ENCODE peak calls at places on chromosomes 1 and 21, in seven cellular contexts. Q is stimulated activated CD8-positive, alpha-beta memory T cell treated with anti-CD3 and anti-CD28 coated beads, Interleukin-4, amount 100 ng/mL, for 4 hours; W is stimulated activated CD4-positive, alpha-beta T cell treated with anti-CD3 and anti-CD28 coated beads, TNF-alpha, amount 100 ng/mL, for 4 hours; P is astrocyte of the cerebellum; D is GM06990; O is occipital lobe; A is posterior cingulate gyrus. J is an unnamed sample.

GRCh38 chr1:223713546-223714420 is 1.4 kb downstream of the CAPN2 start:
- DNase-seq in Q (no peak), W (no peak), P (no peak), D (no peak), O (no peak), A (no peak), J (no peak)

GRCh38 chr1:201463071-201463552 is 5.9 kb downstream of the PHLDA3 start:
- DNase-seq in Q (no peak), W (no peak), P (no peak), D (no peak), O (peak; percentile 45), A (peak; percentile 69), J (peak; percentile 8)

GRCh38 chr1:202034683-202035462 is 24.5 kb downstream of the ELF3 start:
- DNase-seq in Q (no peak), W (no peak), P (peak; percentile 92), D (peak; percentile 30), O (no peak), A (no peak), J (peak; percentile 99)

GRCh38 chr1:3492545-3493246 is 38.2 kb downstream of the ARHGEF16 start:
- DNase-seq in Q (no peak), W (no peak), P (no peak), D (no peak), O (no peak), A (no peak), J (no peak)

GRCh38 chr1:230231739-230232075 is 164.7 kb downstream of the GALNT2 start:
- DNase-seq in Q (no peak), W (no peak), P (peak; percentile 59), D (no peak), O (no peak), A (no peak), J (no peak)

GRCh38 chr1:224615861-224616760 is at the start of gene CNIH3:
- DNase-seq in Q (no peak), W (no peak), P (peak; percentile 68), D (no peak), O (peak; percentile 49), A (no peak), J (peak; percentile 79)

GRCh38 chr1:200226268-200226968 is 183.4 kb downstream of the ZNF281 start:
- DNase-seq in Q (no peak), W (peak; percentile 9), P (no peak), D (no peak), O (no peak), A (no peak), J (no peak)

GRCh38 chr1:25504706-25505560 is 38.5 kb upstream of the LDLRAP1 start:
- DNase-seq in Q (no peak), W (no peak), P (no peak), D (no peak), O (no peak), A (no peak), J (no peak)

GRCh38 chr1:23910553-23911246 is 2.5 kb downstream of the CNR2 start:
- DNase-seq in Q (no peak), W (no peak), P (no peak), D (peak; percentile 78), O (no peak), A (no peak), J (no peak)

GRCh38 chr21:14480601-14481000 is 65.5 kb downstream of the SAMSN1 start:
- DNase-seq in Q (no peak), W (no peak), P (no peak), D (peak; percentile 17), O (no peak), A (no peak), J (no peak)

GRCh38 chr1:45953934-45954333 is 150.5 kb downstream of the MAST2 start:
- DNase-seq in Q (no peak), W (no peak), P (peak; percentile 49), D (no peak), O (no peak), A (no peak), J (no peak)

GRCh38 chr1:85494957-85495266 is 30.0 kb upstream of the DDAH1 start:
- DNase-seq in Q (no peak), W (no peak), P (no peak), D (no peak), O (no peak), A (no peak), J (peak; percentile 42)

GRCh38 chr1:24535021-24535424 is 20.9 kb upstream of the NCMAP start:
- DNase-seq in Q (peak; percentile 56), W (peak; percentile 46), P (no peak), D (peak; percentile 64), O (no peak), A (no peak), J (no peak)

GRCh38 chr1:206496131-206496793 is 11.1 kb upstream of the RASSF5 start:
- DNase-seq in Q (no peak), W (no peak), P (no peak), D (peak; percentile 56), O (no peak), A (no peak), J (no peak)

GRCh38 chr1:116179886-116180474 is 68.8 kb downstream of the MAB21L3 start:
- DNase-seq in Q (no peak), W (no peak), P (no peak), D (no peak), O (no peak), A (no peak), J (no peak)

GRCh38 chr1:97565886-97566285 is 354.9 kb downstream of the DPYD start:
- DNase-seq in Q (no peak), W (no peak), P (no peak), D (no peak), O (no peak), A (no peak), J (no peak)

GRCh38 chr1:234900601-234901000 is 228.0 kb downstream of the TOMM20 start:
- DNase-seq in Q (no peak), W (no peak), P (no peak), D (no peak), O (no peak), A (no peak), J (no peak)

GRCh38 chr1:187283984-187284383 is 455.2 kb downstream of the PLA2G4A start:
- DNase-seq in Q (no peak), W (no peak), P (no peak), D (no peak), O (no peak), A (no peak), J (no peak)

GRCh38 chr1:207401578-207401977 is 52.5 kb upstream of the CR2 start:
- DNase-seq in Q (no peak), W (no peak), P (no peak), D (no peak), O (no peak), A (no peak), J (no peak)

GRCh38 chr1:243474906-243475305 is 219.1 kb downstream of the SDCCAG8 start:
- DNase-seq in Q (no peak), W (no peak), P (no peak), D (no peak), O (no peak), A (no peak), J (no peak)

GRCh38 chr1:246427611-246428010 is 79.5 kb downstream of the SMYD3 start:
- DNase-seq in Q (no peak), W (no peak), P (no peak), D (no peak), O (no peak), A (no peak), J (no peak)

GRCh38 chr1:26932536-26932935 is 11.0 kb downstream of the NUDC start:
- DNase-seq in Q (no peak), W (no peak), P (no peak), D (no peak), O (no peak), A (no peak), J (no peak)

GRCh38 chr21:41985662-41986416 is 24.3 kb downstream of the ZBTB21 start:
- DNase-seq in Q (no peak), W (no peak), P (no peak), D (no peak), O (no peak), A (no peak), J (no peak)

GRCh38 chr1:19429611-19430010 is 55.7 kb downstream of the CAPZB start:
- DNase-seq in Q (no peak), W (no peak), P (no peak), D (no peak), O (no peak), A (no peak), J (no peak)